ENCODE peak calls at places on chromosomes 6 and 20, in five cellular contexts. M is endothelial cell, B is cardiac muscle cell, V is left ventricle myocardium inferior, Y is body of pancreas. N is an unnamed sample.
A peak's percentile ranks its signal among the peaks of the same experiment; 100 is the strongest.

GRCh38 chr20:38764563-38765355 is 16.5 kb downstream of the ACTR5 start:
- DNase-seq in V (no peak), B (peak; percentile 82), M (no peak), Y (peak; percentile 82), N (no peak)

GRCh38 chr20:2519115-2519815 is 10.6 kb upstream of the ZNF343 start:
- DNase-seq in M (no peak), B (peak; percentile 81), V (no peak), Y (no peak), N (no peak)

GRCh38 chr6:43228951-43229802 is at the start of gene DNPH1:
- DNase-seq in V (peak; percentile 78), M (peak; percentile 87), B (peak; percentile 75), Y (peak; percentile 80), N (peak; percentile 82)

GRCh38 chr20:8709627-8710026 is 359.3 kb upstream of the PLCB4 start:
- DNase-seq in M (no peak), Y (no peak), V (no peak), B (peak; percentile 60), N (no peak)

GRCh38 chr6:45687570-45687969 is 309.8 kb upstream of the SUPT3H start:
- DNase-seq in M (no peak), Y (no peak), V (no peak), B (no peak), N (no peak)

GRCh38 chr20:7939663-7940062 is 595 bp downstream of the HAO1 start:
- DNase-seq in Y (no peak), M (no peak), V (no peak), B (no peak), N (no peak)

GRCh38 chr6:15569035-15569995 is 93.5 kb downstream of the DTNBP1 start:
- DNase-seq in M (no peak), Y (no peak), B (peak; percentile 41), V (no peak), N (no peak)

GRCh38 chr20:41889125-41889870 is 271.1 kb upstream of the CHD6 start:
- DNase-seq in Y (no peak), M (no peak), V (no peak), B (peak; percentile 1), N (no peak)

GRCh38 chr20:38290829-38291581 is 13.0 kb upstream of the BPI start:
- DNase-seq in B (peak; percentile 88), Y (no peak), V (peak; percentile 50), M (peak; percentile 38), N (peak; percentile 50)

GRCh38 chr6:35091353-35092083 is 49.6 kb downstream of the TCP11 start:
- DNase-seq in V (no peak), B (no peak), Y (no peak), M (no peak), N (no peak)

GRCh38 chr20:4369119-4369797 is 352.5 kb upstream of the PRND start:
- DNase-seq in B (no peak), Y (no peak), M (no peak), V (no peak), N (no peak)

GRCh38 chr20:31674895-31675827 is 37.4 kb downstream of the COX4I2 start:
- DNase-seq in B (peak; percentile 97), M (peak; percentile 55), V (peak; percentile 66), Y (peak; percentile 57), N (peak; percentile 41)

GRCh38 chr6:10613693-10614092 is 80.7 kb downstream of the C6orf52 start:
- DNase-seq in M (no peak), V (no peak), Y (no peak), B (no peak), N (no peak)

GRCh38 chr6:139278190-139278589 is 13.6 kb downstream of the TXLNB start:
- DNase-seq in B (no peak), V (no peak), Y (no peak), M (no peak), N (no peak)

GRCh38 chr6:159043236-159043635 is 1.6 kb downstream of the TAGAP start:
- DNase-seq in Y (no peak), V (no peak), B (no peak), M (no peak), N (no peak)

GRCh38 chr6:68760486-68760885 is 125.4 kb downstream of the ADGRB3 start:
- DNase-seq in Y (no peak), V (no peak), B (no peak), M (no peak), N (no peak)
- TF ChIP-seq CTCF in Y (no peak), V (no peak), B (no peak), M (no peak), N (no peak)

GRCh38 chr6:153231048-153231635 is 100.1 kb upstream of the RGS17 start:
- DNase-seq in M (peak; percentile 83), Y (peak; percentile 62), B (peak; percentile 71), V (peak; percentile 29), N (peak; percentile 38)
- TF ChIP-seq CTCF in M (peak; percentile 97), Y (peak; percentile 81), B (peak; percentile 99), V (peak; percentile 77), N (peak; percentile 77)

DNA sequence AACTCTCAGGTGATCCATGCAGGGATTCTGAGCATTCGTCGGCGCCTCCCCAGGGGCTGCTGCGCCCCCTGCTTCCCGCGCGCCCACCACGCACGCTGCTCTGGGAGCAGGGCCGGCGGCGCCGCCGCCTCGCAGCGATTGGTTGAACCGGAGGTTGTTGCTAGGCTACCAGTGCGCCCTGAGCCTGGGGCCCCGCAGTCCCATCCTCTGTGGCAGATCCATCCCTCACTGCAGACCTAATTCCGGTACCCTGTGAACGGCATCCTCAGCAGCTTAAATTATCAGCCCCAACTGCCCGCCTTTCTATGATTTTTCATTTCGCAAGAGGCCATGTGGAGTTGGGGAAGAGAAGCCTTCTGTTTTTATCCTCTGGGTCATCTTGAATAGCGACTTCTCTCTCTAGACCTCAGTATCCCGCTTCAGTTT is 15.3 kb downstream of the PNPLA1 start:
- DNase-seq in B (no peak), V (no peak), M (no peak), Y (no peak), N (no peak)
- TF ChIP-seq CTCF in B (no peak), V (no peak), M (no peak), Y (no peak), N (no peak)

GRCh38 chr20:23361108-23361650 is 803 bp upstream of the GZF1 start:
- DNase-seq in B (peak; percentile 42), V (no peak), M (no peak), Y (peak; percentile 76), N (no peak)

GRCh38 chr20:23363257-23363649 is 1.3 kb downstream of the GZF1 start:
- DNase-seq in Y (no peak), B (no peak), V (peak; percentile 69), M (no peak), N (peak; percentile 68)

GRCh38 chr20:23358923-23359572 is 2.9 kb upstream of the GZF1 start:
- DNase-seq in V (no peak), M (no peak), B (no peak), Y (peak; percentile 55), N (no peak)

GRCh38 chr20:23362392-23363256 is 642 bp downstream of the GZF1 start:
- DNase-seq in B (peak; percentile 34), V (peak; percentile 51), Y (peak; percentile 55), M (peak; percentile 48), N (no peak)

DNA sequence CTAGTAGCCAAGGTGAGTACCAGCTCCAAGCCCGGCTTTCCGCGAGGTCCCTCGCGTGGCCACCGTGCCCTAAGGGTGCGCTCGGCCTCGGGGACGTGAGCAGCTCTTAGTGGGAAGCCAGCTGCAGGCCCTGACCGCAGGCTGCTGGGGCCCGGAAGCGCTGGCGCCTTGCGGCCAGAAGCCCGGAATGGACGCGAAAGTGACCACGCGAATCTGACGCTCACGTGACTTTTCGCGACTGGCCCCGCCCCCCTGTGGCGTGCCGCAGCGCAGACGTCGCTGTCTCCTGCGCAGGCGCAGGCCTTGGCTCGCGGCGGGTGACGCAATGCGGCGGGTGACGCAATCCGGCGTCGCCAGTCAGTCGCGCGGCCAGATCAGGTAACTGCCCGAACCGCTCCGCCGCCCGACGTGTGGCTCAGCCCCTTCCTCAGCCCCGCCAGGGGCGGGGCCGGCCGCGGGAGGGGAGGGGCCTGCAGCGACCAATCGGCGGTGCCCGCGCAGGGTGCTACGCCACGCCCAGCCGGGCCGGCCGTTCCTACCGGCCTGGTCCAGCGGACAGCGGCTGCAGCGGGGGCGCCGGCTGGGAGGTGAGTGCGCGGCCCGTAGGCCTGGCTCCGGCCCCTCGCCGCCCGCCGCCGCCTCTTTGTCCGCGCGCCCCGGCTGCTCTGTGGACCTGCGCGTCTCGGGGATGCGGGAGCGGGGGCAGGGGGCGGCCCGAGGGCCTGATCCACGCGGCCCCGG is at the start of gene GZF1:
- DNase-seq in B (peak; percentile 99), M (peak; percentile 99), V (peak; percentile 98), Y (peak; percentile 99), N (peak; percentile 99)
- TF ChIP-seq CTCF in B (peak; percentile 3), M (no peak), V (peak; percentile 27), Y (peak; percentile 47), N (no peak)

DNA sequence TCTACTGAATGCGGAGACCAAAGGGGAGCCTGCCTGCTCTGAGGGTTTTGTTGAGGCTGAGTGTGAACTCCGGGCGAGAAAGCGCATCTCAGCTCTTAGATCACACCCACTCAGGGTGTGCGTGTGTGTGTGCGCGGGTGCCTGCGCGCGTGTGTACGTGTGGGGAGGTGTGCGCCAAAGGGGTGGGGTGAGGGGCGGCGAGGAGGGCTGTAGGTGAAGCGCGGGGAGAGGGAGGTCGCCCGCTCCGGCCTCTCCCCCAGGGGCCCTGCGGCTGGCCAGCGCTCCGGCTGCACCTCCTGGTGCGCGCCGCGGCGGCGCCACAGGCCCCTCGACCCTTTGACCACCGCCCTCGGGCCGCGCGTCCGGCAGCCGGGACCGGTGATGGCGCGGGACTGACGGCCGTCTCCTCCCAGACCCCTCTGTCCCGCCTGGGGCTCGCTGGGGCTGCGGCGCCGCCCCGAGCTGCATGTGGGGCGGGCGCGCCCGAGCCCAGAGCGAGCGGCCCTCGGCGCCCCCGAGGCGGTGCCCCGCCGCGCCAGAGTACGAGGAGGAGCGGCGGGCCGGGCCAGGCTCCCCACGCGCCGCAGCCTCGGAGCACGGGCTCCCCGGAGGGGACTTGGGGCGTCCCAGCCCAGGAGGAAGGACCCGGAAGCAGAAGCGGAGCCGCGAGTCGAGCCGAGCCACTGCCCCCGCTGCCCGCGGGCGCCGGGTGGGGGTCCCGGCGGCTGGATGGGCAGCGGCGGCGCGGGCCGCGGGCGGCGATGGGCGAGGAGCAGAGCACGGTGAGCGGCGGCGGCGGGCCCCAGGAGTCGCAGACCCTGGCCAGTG is at the start of gene RNF217:
- DNase-seq in Y (peak; percentile 64), B (peak; percentile 83), M (peak; percentile 71), V (peak; percentile 73), N (peak; percentile 62)
- TF ChIP-seq CTCF in Y (peak; percentile 12), B (no peak), M (no peak), V (peak; percentile 30), N (peak; percentile 13)

GRCh38 chr6:167345960-167346359 is 21.1 kb downstream of the TTLL2 start:
- DNase-seq in B (no peak), V (no peak), M (no peak), Y (no peak), N (no peak)
- TF ChIP-seq CTCF in B (no peak), V (no peak), M (no peak), Y (no peak), N (no peak)

N was measured in heart right ventricle.